ENCODE peak calls at places on chromosomes 13 and 19, in five cellular contexts. T, Q, C, J and V are unnamed samples.

GRCh38 chr13:29845440-29846056 is 4.9 kb downstream of the UBL3 start:
- DNase-seq in T (no peak), Q (no peak), C (no peak), J (no peak), V (no peak)

GRCh38 chr13:23159205-23159586 is 21.6 kb upstream of the SGCG start:
- DNase-seq in T (no peak), Q (no peak), C (no peak), J (no peak), V (no peak)

GRCh38 chr19:29804493-29804892 is 7.3 kb upstream of the CCNE1 start:
- DNase-seq in T (no peak), Q (no peak), C (no peak), J (no peak), V (no peak)

GRCh38 chr13:26280822-26281221 is 26.9 kb downstream of the CDK8 start:
- DNase-seq in T (no peak), Q (no peak), C (no peak), J (no peak), V (no peak)

GRCh38 chr13:53782400-53783030 is 753.9 kb downstream of the OLFM4 start:
- DNase-seq in T (peak; percentile 23), Q (no peak), C (no peak), J (peak; percentile 7), V (no peak)

GRCh38 chr13:50993908-50994307 is 84.3 kb downstream of the RNASEH2B start:
- DNase-seq in T (no peak), Q (no peak), C (no peak), J (no peak), V (no peak)

GRCh38 chr19:49564616-49565045 is 15.7 kb downstream of the NOSIP start:
- DNase-seq in T (no peak), Q (no peak), C (no peak), J (no peak), V (no peak)

GRCh38 chr19:51296331-51297093 is 14.9 kb upstream of the IGLON5 start:
- DNase-seq in T (no peak), Q (no peak), C (no peak), J (no peak), V (no peak)

DNA sequence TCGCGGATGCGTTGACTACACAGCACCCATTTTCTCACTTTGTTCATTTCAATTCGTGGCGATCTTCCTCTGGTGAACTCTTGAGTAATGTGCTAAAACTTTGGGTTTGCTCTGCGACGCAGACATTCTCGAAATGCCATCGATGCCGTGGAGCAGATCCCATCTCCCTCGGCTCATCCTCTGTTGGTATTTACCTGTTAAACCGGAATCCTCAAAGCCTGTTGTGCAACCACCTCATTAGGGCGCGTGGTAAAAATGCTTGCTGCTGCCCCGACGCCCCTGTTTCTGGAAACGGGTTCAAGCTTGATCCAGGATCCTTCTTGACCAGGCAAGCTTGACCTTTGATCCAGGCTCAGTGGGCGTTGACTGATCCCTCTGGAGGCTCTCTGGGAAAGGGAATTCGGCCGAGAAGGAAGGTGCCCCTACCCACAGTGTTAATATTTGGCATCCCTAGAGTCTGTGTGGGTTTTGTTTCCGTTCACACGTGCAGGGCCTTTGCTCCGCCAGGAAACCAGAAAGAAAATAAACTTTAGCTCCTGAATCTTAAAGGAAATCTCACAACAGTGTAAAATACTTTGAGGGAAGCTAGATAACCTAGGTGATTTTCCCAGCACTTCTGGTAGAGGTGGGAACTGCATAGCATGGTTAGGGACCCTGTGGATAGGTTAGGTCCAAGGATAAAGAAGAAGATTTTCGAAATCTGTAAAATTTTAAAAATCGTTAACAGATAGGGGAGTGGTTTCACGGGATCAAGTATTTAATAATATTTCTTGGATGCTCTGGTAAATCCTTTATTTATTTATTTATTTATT is 1.0 kb downstream of the LSM14A start:
- DNase-seq in T (peak; percentile 56), Q (no peak), C (peak; percentile 19), J (peak; percentile 45), V (peak; percentile 90)
- H3K27ac ChIP-seq in T (peak overlapping the region; percentile 97), Q (peak overlapping the region; percentile 90), C (peak overlapping the region; percentile 99), J (peak overlapping the region; percentile 99), V (peak overlapping the region; percentile 99)

DNA sequence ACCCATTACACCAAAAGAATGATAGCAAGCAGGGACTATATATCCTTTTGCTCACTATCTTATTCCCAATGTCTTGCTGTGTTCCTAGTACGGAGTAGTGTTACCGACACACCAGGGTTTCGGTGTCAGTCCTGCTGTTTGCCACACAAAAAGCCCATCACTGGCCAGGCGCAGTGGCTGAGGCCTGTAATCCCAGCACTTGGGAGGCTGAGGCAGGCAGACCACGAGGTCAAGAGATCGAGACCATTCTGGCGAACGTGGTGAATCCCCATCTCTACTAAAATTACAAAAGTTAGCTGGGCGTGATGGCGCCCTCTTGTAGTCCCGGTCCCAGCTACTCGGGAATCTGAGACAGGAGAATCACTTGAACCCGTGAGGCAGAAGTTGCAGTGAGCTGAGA is 1467.3 kb upstream of the MIR17HG start:
- DNase-seq in T (no peak), Q (no peak), C (no peak), J (no peak), V (no peak)
- H3K27ac ChIP-seq in T (no peak overlapping the region), Q (no peak overlapping the region), C (no peak overlapping the region), J (no peak overlapping the region), V (no peak overlapping the region)

GRCh38 chr19:3041756-3042517 is 12.9 kb upstream of the TLE2 start:
- DNase-seq in T (no peak), Q (no peak), C (no peak), J (no peak), V (no peak)
- H3K27ac ChIP-seq in T (no peak overlapping the region), Q (peak overlapping the region; percentile 33), C (peak overlapping the region; percentile 41), J (no peak overlapping the region), V (no peak overlapping the region)

DNA sequence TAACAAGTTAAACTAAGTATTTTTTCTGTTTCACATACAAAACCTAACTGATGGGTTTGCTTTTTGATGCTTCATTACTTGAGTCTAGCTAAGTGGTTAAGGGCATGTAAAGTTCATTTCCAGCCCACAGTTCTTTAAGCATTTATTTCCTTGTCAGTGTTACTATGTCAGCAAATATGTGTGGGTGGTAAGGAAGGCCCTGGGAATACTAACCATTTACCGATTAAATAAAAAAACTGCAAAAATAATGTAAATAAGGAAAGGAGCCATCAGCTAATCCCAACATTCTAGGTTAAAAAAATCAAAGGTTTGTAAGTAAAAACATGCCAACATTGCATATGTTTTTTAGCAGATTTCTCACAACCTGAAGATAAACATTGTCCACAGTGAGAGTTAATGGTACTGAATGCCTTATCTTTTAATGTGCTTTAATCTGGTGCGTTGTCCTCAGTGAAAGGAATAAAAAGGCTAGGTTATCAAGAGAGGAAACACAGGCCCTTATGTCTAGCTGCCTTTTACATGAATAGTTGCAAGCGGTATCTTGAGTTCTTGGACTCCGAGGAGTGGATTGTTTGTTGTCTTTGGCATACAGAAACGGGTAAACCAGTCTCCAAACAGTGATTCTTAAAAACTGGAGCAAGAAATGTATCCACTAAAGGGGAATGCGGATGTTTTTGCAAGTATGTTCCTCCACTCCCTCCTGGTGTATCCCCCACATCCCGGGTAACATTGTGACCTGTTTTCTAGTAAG is 949.6 kb upstream of the SLC10A2 start:
- DNase-seq in T (no peak), Q (no peak), C (no peak), J (no peak), V (no peak)
- H3K27ac ChIP-seq in T (no peak overlapping the region), Q (no peak overlapping the region), C (no peak overlapping the region), J (no peak overlapping the region), V (no peak overlapping the region)

GRCh38 chr19:55676384-55676783 is 1.4 kb downstream of the EPN1 start:
- DNase-seq in T (no peak), Q (no peak), C (no peak), J (no peak), V (no peak)

GRCh38 chr19:55678121-55678671 is 3.2 kb downstream of the EPN1 start:
- DNase-seq in T (no peak), Q (no peak), C (no peak), J (peak; percentile 85), V (no peak)

GRCh38 chr19:55675661-55676354 is 782 bp downstream of the EPN1 start:
- DNase-seq in T (no peak), Q (no peak), C (no peak), J (no peak), V (no peak)

GRCh38 chr19:55676889-55677505 is 2.0 kb downstream of the EPN1 start:
- DNase-seq in T (no peak), Q (no peak), C (no peak), J (no peak), V (no peak)

GRCh38 chr19:55677572-55678028 is 2.6 kb downstream of the EPN1 start:
- DNase-seq in T (no peak), Q (no peak), C (no peak), J (no peak), V (no peak)
- H3K27ac ChIP-seq in T (peak overlapping the region; percentile 77), Q (no peak overlapping the region), C (peak overlapping the region; percentile 59), J (peak overlapping the region; percentile 71), V (peak overlapping the region; percentile 41)

DNA sequence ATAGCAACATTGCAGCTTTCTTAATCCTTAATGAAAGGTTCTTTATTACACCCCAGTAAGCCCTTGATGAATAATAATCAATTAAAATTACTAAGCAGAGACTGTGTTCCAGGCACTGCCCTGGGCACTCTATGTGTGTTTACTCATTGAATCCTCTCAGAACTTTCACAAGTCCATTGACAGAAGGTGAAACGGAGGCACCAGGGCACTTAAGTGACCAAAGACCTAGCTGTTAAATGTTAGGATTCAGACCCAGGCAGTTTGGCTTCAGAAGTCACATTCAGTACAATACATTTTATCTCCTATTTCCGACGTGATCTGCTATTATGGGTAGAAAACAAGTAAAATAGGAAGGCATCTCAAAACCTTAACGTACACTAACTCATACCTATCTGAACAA is 2.7 kb downstream of the GPR183 start:
- DNase-seq in T (no peak), Q (no peak), C (no peak), J (no peak), V (no peak)
- H3K27ac ChIP-seq in T (no peak overlapping the region), Q (peak overlapping the region; percentile 71), C (peak overlapping the region; percentile 76), J (peak overlapping the region; percentile 93), V (peak overlapping the region; percentile 59)

GRCh38 chr13:35992964-35993363 is 138.2 kb downstream of the DCLK1 start:
- DNase-seq in T (no peak), Q (no peak), C (no peak), J (no peak), V (no peak)
- H3K27ac ChIP-seq in T (no peak overlapping the region), Q (no peak overlapping the region), C (no peak overlapping the region), J (no peak overlapping the region), V (no peak overlapping the region)

GRCh38 chr13:110365876-110366275 is 58.8 kb downstream of the COL4A2 start:
- DNase-seq in T (no peak), Q (no peak), C (no peak), J (no peak), V (no peak)

GRCh38 chr13:110366733-110367132 is 59.6 kb downstream of the COL4A2 start:
- DNase-seq in T (no peak), Q (no peak), C (no peak), J (no peak), V (no peak)

GRCh38 chr13:110361365-110361911 is 54.4 kb downstream of the COL4A2 start:
- DNase-seq in T (no peak), Q (no peak), C (peak; percentile 26), J (no peak), V (no peak)

GRCh38 chr13:110363009-110363408 is 55.9 kb downstream of the COL4A2 start:
- DNase-seq in T (no peak), Q (no peak), C (no peak), J (no peak), V (no peak)

GRCh38 chr13:110364081-110364480 is 57.0 kb downstream of the COL4A2 start:
- DNase-seq in T (no peak), Q (no peak), C (no peak), J (no peak), V (no peak)
- H3K27ac ChIP-seq in T (no peak overlapping the region), Q (no peak overlapping the region), C (no peak overlapping the region), J (no peak overlapping the region), V (peak overlapping the region; percentile 83)